ENCODE peak calls at places on chromosomes 16 and 17, in ten cellular contexts. One of them, this sample, is unnamed.

GRCh38 chr16:77077523-77077922 is 113.5 kb upstream of the MON1B start:
- DNase-seq in OCI-LY7: no peak
- DNase-seq in NCI-H460: no peak
- DNase-seq in stimulated activated CD8-positive, alpha-beta memory T cell treated with anti-CD3 and anti-CD28 coated beads, Interleukin-2, amount 100 ng/mL, for 1 hour: no peak
- DNase-seq in Karpas-422: no peak
- DNase-seq in mucosa of descending colon: no peak
- DNase-seq in ACHN: no peak
- DNase-seq in skeletal muscle cell: no peak
- DNase-seq in renal cortical epithelial cell: no peak
- DNase-seq in DMS79: no peak
- DNase-seq in this sample: no peak

GRCh38 chr16:9138731-9139501 is 47.5 kb downstream of the HAPSTR1 start:
- DNase-seq in OCI-LY7: peak; percentile 73
- DNase-seq in NCI-H460: peak; percentile 69
- DNase-seq in stimulated activated CD8-positive, alpha-beta memory T cell treated with anti-CD3 and anti-CD28 coated beads, Interleukin-2, amount 100 ng/mL, for 1 hour: peak; percentile 33
- DNase-seq in Karpas-422: peak; percentile 85
- DNase-seq in mucosa of descending colon: peak; percentile 75
- DNase-seq in ACHN: peak; percentile 72
- DNase-seq in skeletal muscle cell: no peak
- DNase-seq in renal cortical epithelial cell: peak; percentile 38
- DNase-seq in DMS79: peak; percentile 53
- DNase-seq in this sample: peak; percentile 35

GRCh38 chr16:76780556-76780955 is 410.4 kb upstream of the MON1B start:
- DNase-seq in OCI-LY7: no peak
- DNase-seq in NCI-H460: no peak
- DNase-seq in stimulated activated CD8-positive, alpha-beta memory T cell treated with anti-CD3 and anti-CD28 coated beads, Interleukin-2, amount 100 ng/mL, for 1 hour: no peak
- DNase-seq in Karpas-422: no peak
- DNase-seq in mucosa of descending colon: no peak
- DNase-seq in ACHN: no peak
- DNase-seq in skeletal muscle cell: peak; percentile 11
- DNase-seq in renal cortical epithelial cell: peak; percentile 71
- DNase-seq in DMS79: no peak
- DNase-seq in this sample: peak; percentile 11

GRCh38 chr16:4319454-4319853 is 3.6 kb downstream of the GLIS2 start:
- DNase-seq in OCI-LY7: peak; percentile 21
- DNase-seq in NCI-H460: no peak
- DNase-seq in stimulated activated CD8-positive, alpha-beta memory T cell treated with anti-CD3 and anti-CD28 coated beads, Interleukin-2, amount 100 ng/mL, for 1 hour: no peak
- DNase-seq in Karpas-422: peak; percentile 70
- DNase-seq in mucosa of descending colon: no peak
- DNase-seq in ACHN: no peak
- DNase-seq in skeletal muscle cell: no peak
- DNase-seq in renal cortical epithelial cell: no peak
- DNase-seq in DMS79: peak; percentile 15
- DNase-seq in this sample: no peak

GRCh38 chr17:27760069-27760885 is 40.1 kb downstream of the NOS2 start:
- DNase-seq in OCI-LY7: peak; percentile 59
- DNase-seq in NCI-H460: peak; percentile 31
- DNase-seq in stimulated activated CD8-positive, alpha-beta memory T cell treated with anti-CD3 and anti-CD28 coated beads, Interleukin-2, amount 100 ng/mL, for 1 hour: peak; percentile 57
- DNase-seq in Karpas-422: peak; percentile 84
- DNase-seq in mucosa of descending colon: peak; percentile 79
- DNase-seq in ACHN: peak; percentile 55
- DNase-seq in skeletal muscle cell: no peak
- DNase-seq in renal cortical epithelial cell: peak; percentile 9
- DNase-seq in DMS79: no peak
- DNase-seq in this sample: peak; percentile 73

GRCh38 chr17:81814748-81815645 is 11.0 kb downstream of the GCGR start:
- DNase-seq in OCI-LY7: no peak
- DNase-seq in NCI-H460: no peak
- DNase-seq in stimulated activated CD8-positive, alpha-beta memory T cell treated with anti-CD3 and anti-CD28 coated beads, Interleukin-2, amount 100 ng/mL, for 1 hour: no peak
- DNase-seq in Karpas-422: no peak
- DNase-seq in mucosa of descending colon: no peak
- DNase-seq in ACHN: no peak
- DNase-seq in skeletal muscle cell: no peak
- DNase-seq in renal cortical epithelial cell: peak; percentile 87
- DNase-seq in DMS79: peak; percentile 2
- DNase-seq in this sample: peak; percentile 54

GRCh38 chr16:69906838-69907301 is 44.3 kb upstream of the CLEC18A start:
- DNase-seq in OCI-LY7: no peak
- DNase-seq in NCI-H460: no peak
- DNase-seq in stimulated activated CD8-positive, alpha-beta memory T cell treated with anti-CD3 and anti-CD28 coated beads, Interleukin-2, amount 100 ng/mL, for 1 hour: no peak
- DNase-seq in Karpas-422: peak; percentile 63
- DNase-seq in mucosa of descending colon: no peak
- DNase-seq in ACHN: no peak
- DNase-seq in skeletal muscle cell: peak; percentile 73
- DNase-seq in renal cortical epithelial cell: peak; percentile 36
- DNase-seq in DMS79: no peak
- DNase-seq in this sample: no peak

GRCh38 chr17:19763416-19763815 is 15.3 kb upstream of the ALDH3A1 start:
- DNase-seq in OCI-LY7: no peak
- DNase-seq in NCI-H460: no peak
- DNase-seq in stimulated activated CD8-positive, alpha-beta memory T cell treated with anti-CD3 and anti-CD28 coated beads, Interleukin-2, amount 100 ng/mL, for 1 hour: no peak
- DNase-seq in Karpas-422: no peak
- DNase-seq in mucosa of descending colon: no peak
- DNase-seq in ACHN: no peak
- DNase-seq in skeletal muscle cell: no peak
- DNase-seq in renal cortical epithelial cell: no peak
- DNase-seq in DMS79: no peak
- DNase-seq in this sample: no peak

GRCh38 chr16:89775223-89775622 is 41.2 kb downstream of the FANCA start:
- DNase-seq in OCI-LY7: no peak
- DNase-seq in NCI-H460: no peak
- DNase-seq in stimulated activated CD8-positive, alpha-beta memory T cell treated with anti-CD3 and anti-CD28 coated beads, Interleukin-2, amount 100 ng/mL, for 1 hour: no peak
- DNase-seq in Karpas-422: no peak
- DNase-seq in mucosa of descending colon: no peak
- DNase-seq in ACHN: no peak
- DNase-seq in skeletal muscle cell: no peak
- DNase-seq in renal cortical epithelial cell: no peak
- DNase-seq in DMS79: no peak
- DNase-seq in this sample: no peak

GRCh38 chr17:4204676-4205075 is 59.1 kb downstream of the ANKFY1 start:
- DNase-seq in OCI-LY7: no peak
- DNase-seq in NCI-H460: no peak
- DNase-seq in stimulated activated CD8-positive, alpha-beta memory T cell treated with anti-CD3 and anti-CD28 coated beads, Interleukin-2, amount 100 ng/mL, for 1 hour: no peak
- DNase-seq in Karpas-422: no peak
- DNase-seq in mucosa of descending colon: no peak
- DNase-seq in ACHN: no peak
- DNase-seq in skeletal muscle cell: peak; percentile 97
- DNase-seq in renal cortical epithelial cell: no peak
- DNase-seq in DMS79: no peak
- DNase-seq in this sample: no peak

GRCh38 chr17:69717819-69718218 is 303.3 kb downstream of the MAP2K6 start:
- DNase-seq in OCI-LY7: no peak
- DNase-seq in NCI-H460: no peak
- DNase-seq in stimulated activated CD8-positive, alpha-beta memory T cell treated with anti-CD3 and anti-CD28 coated beads, Interleukin-2, amount 100 ng/mL, for 1 hour: no peak
- DNase-seq in Karpas-422: no peak
- DNase-seq in mucosa of descending colon: no peak
- DNase-seq in ACHN: no peak
- DNase-seq in skeletal muscle cell: no peak
- DNase-seq in renal cortical epithelial cell: no peak
- DNase-seq in DMS79: no peak
- DNase-seq in this sample: no peak

GRCh38 chr16:51155901-51156810 is 5.1 kb upstream of the SALL1 start:
- DNase-seq in OCI-LY7: no peak
- DNase-seq in NCI-H460: no peak
- DNase-seq in stimulated activated CD8-positive, alpha-beta memory T cell treated with anti-CD3 and anti-CD28 coated beads, Interleukin-2, amount 100 ng/mL, for 1 hour: no peak
- DNase-seq in Karpas-422: no peak
- DNase-seq in mucosa of descending colon: no peak
- DNase-seq in ACHN: peak; percentile 35
- DNase-seq in skeletal muscle cell: no peak
- DNase-seq in renal cortical epithelial cell: no peak
- DNase-seq in DMS79: no peak
- DNase-seq in this sample: no peak

GRCh38 chr16:23183486-23183862 is 929 bp downstream of the SCNN1G start:
- DNase-seq in OCI-LY7: no peak
- DNase-seq in NCI-H460: no peak
- DNase-seq in stimulated activated CD8-positive, alpha-beta memory T cell treated with anti-CD3 and anti-CD28 coated beads, Interleukin-2, amount 100 ng/mL, for 1 hour: no peak
- DNase-seq in Karpas-422: no peak
- DNase-seq in mucosa of descending colon: no peak
- DNase-seq in ACHN: no peak
- DNase-seq in skeletal muscle cell: no peak
- DNase-seq in renal cortical epithelial cell: no peak
- DNase-seq in DMS79: no peak
- DNase-seq in this sample: no peak

GRCh38 chr17:78240012-78240655 is 8.7 kb downstream of the TMEM235 start:
- DNase-seq in OCI-LY7: peak; percentile 51
- DNase-seq in NCI-H460: no peak
- DNase-seq in stimulated activated CD8-positive, alpha-beta memory T cell treated with anti-CD3 and anti-CD28 coated beads, Interleukin-2, amount 100 ng/mL, for 1 hour: no peak
- DNase-seq in Karpas-422: no peak
- DNase-seq in mucosa of descending colon: no peak
- DNase-seq in ACHN: no peak
- DNase-seq in skeletal muscle cell: no peak
- DNase-seq in renal cortical epithelial cell: no peak
- DNase-seq in DMS79: no peak
- DNase-seq in this sample: no peak

GRCh38 chr16:70737377-70738082 is 51.7 kb upstream of the MTSS2 start:
- DNase-seq in OCI-LY7: peak; percentile 65
- DNase-seq in NCI-H460: no peak
- DNase-seq in stimulated activated CD8-positive, alpha-beta memory T cell treated with anti-CD3 and anti-CD28 coated beads, Interleukin-2, amount 100 ng/mL, for 1 hour: peak; percentile 21
- DNase-seq in Karpas-422: no peak
- DNase-seq in mucosa of descending colon: peak; percentile 67
- DNase-seq in ACHN: no peak
- DNase-seq in skeletal muscle cell: peak; percentile 78
- DNase-seq in renal cortical epithelial cell: peak; percentile 81
- DNase-seq in DMS79: no peak
- DNase-seq in this sample: no peak

GRCh38 chr16:1061769-1062505 is 10.6 kb upstream of the SSTR5 start:
- DNase-seq in OCI-LY7: no peak
- DNase-seq in NCI-H460: no peak
- DNase-seq in stimulated activated CD8-positive, alpha-beta memory T cell treated with anti-CD3 and anti-CD28 coated beads, Interleukin-2, amount 100 ng/mL, for 1 hour: no peak
- DNase-seq in Karpas-422: no peak
- DNase-seq in mucosa of descending colon: no peak
- DNase-seq in ACHN: no peak
- DNase-seq in skeletal muscle cell: no peak
- DNase-seq in renal cortical epithelial cell: no peak
- DNase-seq in DMS79: no peak
- DNase-seq in this sample: no peak

GRCh38 chr16:50781518-50781917 is 39.6 kb downstream of the CYLD start:
- DNase-seq in OCI-LY7: no peak
- DNase-seq in NCI-H460: no peak
- DNase-seq in stimulated activated CD8-positive, alpha-beta memory T cell treated with anti-CD3 and anti-CD28 coated beads, Interleukin-2, amount 100 ng/mL, for 1 hour: no peak
- DNase-seq in Karpas-422: no peak
- DNase-seq in mucosa of descending colon: no peak
- DNase-seq in ACHN: no peak
- DNase-seq in skeletal muscle cell: no peak
- DNase-seq in renal cortical epithelial cell: no peak
- DNase-seq in DMS79: no peak
- DNase-seq in this sample: no peak

GRCh38 chr16:11224096-11224893 is 31.7 kb downstream of the SOCS1 start:
- DNase-seq in OCI-LY7: peak; percentile 63
- DNase-seq in NCI-H460: no peak
- DNase-seq in stimulated activated CD8-positive, alpha-beta memory T cell treated with anti-CD3 and anti-CD28 coated beads, Interleukin-2, amount 100 ng/mL, for 1 hour: peak; percentile 11
- DNase-seq in Karpas-422: peak; percentile 62
- DNase-seq in mucosa of descending colon: peak; percentile 62
- DNase-seq in ACHN: no peak
- DNase-seq in skeletal muscle cell: no peak
- DNase-seq in renal cortical epithelial cell: no peak
- DNase-seq in DMS79: no peak
- DNase-seq in this sample: no peak

GRCh38 chr17:20010886-20011402 is 1.8 kb downstream of the SPECC1 start:
- DNase-seq in OCI-LY7: no peak
- DNase-seq in NCI-H460: no peak
- DNase-seq in stimulated activated CD8-positive, alpha-beta memory T cell treated with anti-CD3 and anti-CD28 coated beads, Interleukin-2, amount 100 ng/mL, for 1 hour: no peak
- DNase-seq in Karpas-422: no peak
- DNase-seq in mucosa of descending colon: no peak
- DNase-seq in ACHN: no peak
- DNase-seq in skeletal muscle cell: no peak
- DNase-seq in renal cortical epithelial cell: no peak
- DNase-seq in DMS79: no peak
- DNase-seq in this sample: no peak

GRCh38 chr17:8672326-8672725 is 41.8 kb upstream of the MYH10 start:
- DNase-seq in OCI-LY7: no peak
- DNase-seq in NCI-H460: no peak
- DNase-seq in stimulated activated CD8-positive, alpha-beta memory T cell treated with anti-CD3 and anti-CD28 coated beads, Interleukin-2, amount 100 ng/mL, for 1 hour: no peak
- DNase-seq in Karpas-422: no peak
- DNase-seq in mucosa of descending colon: no peak
- DNase-seq in ACHN: no peak
- DNase-seq in skeletal muscle cell: no peak
- DNase-seq in renal cortical epithelial cell: no peak
- DNase-seq in DMS79: no peak
- DNase-seq in this sample: no peak